ENCODE peak calls at places on chromosomes 12 and 14, in nine cellular contexts. One of them, this sample, is unnamed.

GRCh38 chr14:93930296-93930988 is 3.3 kb downstream of the FAM181A start:
- DNase-seq in Right ventricle myocardium superior: no peak
- DNase-seq in kidney glomerular epithelial cell: no peak
- DNase-seq in progenitor cell of endocrine pancreas: no peak
- DNase-seq in heart left ventricle: no peak
- DNase-seq in NCI-H510A treated with DMSO at 0.1 percent for 48 hours: no peak
- DNase-seq in epithelial cell of esophagus: no peak
- DNase-seq in activated T-cell treated with anti-CD3 and anti-CD28 coated beads, Interleukin-2, amount 50 U/mL, for 24 hours: no peak
- DNase-seq in cardiac fibroblast: no peak
- DNase-seq in this sample: no peak

GRCh38 chr12:43957732-43958131 is 121.9 kb downstream of the TMEM117 start:
- DNase-seq in Right ventricle myocardium superior: no peak
- DNase-seq in epithelial cell of esophagus: peak
- DNase-seq in cardiac fibroblast: peak
- DNase-seq in heart left ventricle: no peak
- DNase-seq in progenitor cell of endocrine pancreas: no peak
- DNase-seq in kidney glomerular epithelial cell: peak
- DNase-seq in NCI-H510A treated with DMSO at 0.1 percent for 48 hours: peak
- DNase-seq in activated T-cell treated with anti-CD3 and anti-CD28 coated beads, Interleukin-2, amount 50 U/mL, for 24 hours: no peak
- DNase-seq in this sample: peak

GRCh38 chr12:45343269-45344051 is 127.6 kb downstream of the ANO6 start:
- DNase-seq in NCI-H510A treated with DMSO at 0.1 percent for 48 hours: no peak
- DNase-seq in activated T-cell treated with anti-CD3 and anti-CD28 coated beads, Interleukin-2, amount 50 U/mL, for 24 hours: no peak
- DNase-seq in epithelial cell of esophagus: peak
- DNase-seq in Right ventricle myocardium superior: peak
- DNase-seq in heart left ventricle: peak
- DNase-seq in cardiac fibroblast: peak
- DNase-seq in kidney glomerular epithelial cell: no peak
- DNase-seq in progenitor cell of endocrine pancreas: no peak
- DNase-seq in this sample: no peak

GRCh38 chr12:74455429-74455828 is 82.2 kb upstream of the ATXN7L3B start:
- DNase-seq in progenitor cell of endocrine pancreas: no peak
- DNase-seq in activated T-cell treated with anti-CD3 and anti-CD28 coated beads, Interleukin-2, amount 50 U/mL, for 24 hours: no peak
- DNase-seq in NCI-H510A treated with DMSO at 0.1 percent for 48 hours: no peak
- DNase-seq in epithelial cell of esophagus: no peak
- DNase-seq in cardiac fibroblast: no peak
- DNase-seq in heart left ventricle: no peak
- DNase-seq in Right ventricle myocardium superior: no peak
- DNase-seq in kidney glomerular epithelial cell: no peak
- DNase-seq in this sample: no peak

GRCh38 chr12:132143328-132144071 is 619 bp downstream of the DDX51 start:
- DNase-seq in cardiac fibroblast: no peak
- DNase-seq in NCI-H510A treated with DMSO at 0.1 percent for 48 hours: no peak
- DNase-seq in heart left ventricle: peak
- DNase-seq in kidney glomerular epithelial cell: no peak
- DNase-seq in activated T-cell treated with anti-CD3 and anti-CD28 coated beads, Interleukin-2, amount 50 U/mL, for 24 hours: no peak
- DNase-seq in Right ventricle myocardium superior: no peak
- DNase-seq in progenitor cell of endocrine pancreas: no peak
- DNase-seq in epithelial cell of esophagus: peak
- DNase-seq in this sample: no peak

GRCh38 chr12:66074561-66074960 is 56.0 kb downstream of the LLPH start:
- DNase-seq in activated T-cell treated with anti-CD3 and anti-CD28 coated beads, Interleukin-2, amount 50 U/mL, for 24 hours: no peak
- DNase-seq in cardiac fibroblast: peak
- DNase-seq in kidney glomerular epithelial cell: no peak
- DNase-seq in heart left ventricle: no peak
- DNase-seq in Right ventricle myocardium superior: no peak
- DNase-seq in NCI-H510A treated with DMSO at 0.1 percent for 48 hours: no peak
- DNase-seq in epithelial cell of esophagus: no peak
- DNase-seq in progenitor cell of endocrine pancreas: no peak
- DNase-seq in this sample: no peak

GRCh38 chr14:55893695-55894094 is 224.5 kb upstream of the PELI2 start:
- DNase-seq in progenitor cell of endocrine pancreas: no peak
- DNase-seq in NCI-H510A treated with DMSO at 0.1 percent for 48 hours: no peak
- DNase-seq in cardiac fibroblast: no peak
- DNase-seq in heart left ventricle: no peak
- DNase-seq in Right ventricle myocardium superior: no peak
- DNase-seq in epithelial cell of esophagus: no peak
- DNase-seq in kidney glomerular epithelial cell: no peak
- DNase-seq in activated T-cell treated with anti-CD3 and anti-CD28 coated beads, Interleukin-2, amount 50 U/mL, for 24 hours: no peak
- DNase-seq in this sample: no peak

GRCh38 chr12:121084229-121084628 is 45.2 kb upstream of the OASL start:
- DNase-seq in NCI-H510A treated with DMSO at 0.1 percent for 48 hours: no peak
- DNase-seq in Right ventricle myocardium superior: no peak
- DNase-seq in progenitor cell of endocrine pancreas: no peak
- DNase-seq in kidney glomerular epithelial cell: no peak
- DNase-seq in epithelial cell of esophagus: no peak
- DNase-seq in cardiac fibroblast: no peak
- DNase-seq in activated T-cell treated with anti-CD3 and anti-CD28 coated beads, Interleukin-2, amount 50 U/mL, for 24 hours: no peak
- DNase-seq in heart left ventricle: no peak
- DNase-seq in this sample: no peak